ENCODE peak calls at places on chromosomes 4 and X, in five cellular contexts. Y is HCT116, D is endothelial cell, R is brain microvascular endothelial cell, M is NCI-H1694. V is an unnamed sample.

GRCh38 chr4:56424697-56425514 is 10.5 kb downstream of the PPAT start:
- DNase-seq in Y (no peak), D (peak), M (peak), R (peak), V (peak)

GRCh38 chr4:989722-990471 is 3.1 kb downstream of the IDUA start:
- DNase-seq in D (no peak), Y (no peak), R (no peak), M (no peak), V (no peak)

GRCh38 chrX:37755073-37755472 is 24.8 kb upstream of the CYBB start:
- DNase-seq in D (no peak), R (no peak), M (no peak), Y (no peak), V (no peak)

GRCh38 chr4:128821151-128821550 is 11.7 kb downstream of the JADE1 start:
- DNase-seq in D (no peak), Y (no peak), M (no peak), R (no peak), V (no peak)

GRCh38 chrX:10769165-10769564 is 148.8 kb upstream of the MID1 start:
- DNase-seq in Y (peak), R (peak), D (no peak), M (peak), V (peak)

GRCh38 chrX:65987856-65988255 is 52.0 kb downstream of the VSIG4 start:
- DNase-seq in D (no peak), Y (no peak), M (no peak), R (no peak), V (no peak)

GRCh38 chr4:94995684-94996394 is 238.1 kb downstream of the BMPR1B start:
- DNase-seq in D (no peak), Y (no peak), R (no peak), M (no peak), V (no peak)

GRCh38 chr4:108874806-108875205 is 112.0 kb upstream of the ETNPPL start:
- DNase-seq in D (no peak), R (no peak), M (no peak), Y (no peak), V (no peak)